ENCODE peak calls at places on chromosomes 5 and 9, in nine cellular contexts. W is SK-N-SH, O is stomach, H is GM12878, C is GM23338, B is breast epithelium, I is sigmoid colon, K is prostate gland, Y is transverse colon. Z is an unnamed sample.

GRCh38 chr5:178196986-178197385 is 7.3 kb upstream of the HNRNPAB start:
- DNase-seq in W (peak; percentile 65), H (no peak), C (peak; percentile 65), Y (peak; percentile 27), B (no peak), I (peak; percentile 32), O (no peak), K (no peak), Z (no peak)

GRCh38 chr9:27033815-27034403 is 28.4 kb upstream of the LRRC19 start:
- DNase-seq in B (no peak), O (peak; percentile 59), H (peak; percentile 13), K (peak; percentile 39), Y (peak; percentile 66), I (peak; percentile 67), W (peak; percentile 51), C (peak; percentile 70), Z (peak; percentile 19)

GRCh38 chr5:69035665-69036064 is 58.1 kb upstream of the SLC30A5 start:
- DNase-seq in Y (no peak), O (no peak), K (no peak), H (no peak), C (no peak), B (no peak), W (peak; percentile 79), I (no peak), Z (no peak)

GRCh38 chr5:122292357-122292756 is 19.7 kb upstream of the SNCAIP start:
- DNase-seq in O (no peak), H (no peak), C (no peak), B (no peak), W (no peak), I (no peak), K (no peak), Y (no peak), Z (no peak)

GRCh38 chr9:80028501-80028900 is 456.7 kb downstream of the TLE4 start:
- DNase-seq in I (peak; percentile 74), K (no peak), O (no peak), H (no peak), W (peak; percentile 3), Y (no peak), C (no peak), B (no peak), Z (no peak)

GRCh38 chr9:23824241-23825142 is 1.5 kb downstream of the ELAVL2 start:
- DNase-seq in W (peak; percentile 52), O (no peak), K (no peak), Y (peak; percentile 20), B (no peak), C (peak; percentile 87), I (no peak), H (no peak), Z (no peak)

GRCh38 chr9:75372499-75373268 is 284.4 kb downstream of the OSTF1 start:
- DNase-seq in K (no peak), H (no peak), I (no peak), B (no peak), C (no peak), W (no peak), Y (no peak), O (no peak), Z (no peak)

GRCh38 chr9:121122450-121123032 is 47.8 kb downstream of the CNTRL start:
- DNase-seq in Y (no peak), W (no peak), H (peak; percentile 40), C (no peak), K (no peak), I (no peak), O (no peak), B (no peak), Z (no peak)

GRCh38 chr9:137610944-137611343 is 5.5 kb downstream of the ARRDC1 start:
- DNase-seq in W (no peak), I (no peak), B (no peak), O (no peak), K (no peak), Y (no peak), C (no peak), H (no peak), Z (no peak)

GRCh38 chr5:18465833-18466681 is 831.8 kb downstream of the TAF11L14 start:
- DNase-seq in B (peak; percentile 22), C (peak; percentile 93), I (no peak), H (peak; percentile 17), K (peak; percentile 26), W (peak; percentile 51), O (peak; percentile 49), Y (peak; percentile 52), Z (no peak)

DNA sequence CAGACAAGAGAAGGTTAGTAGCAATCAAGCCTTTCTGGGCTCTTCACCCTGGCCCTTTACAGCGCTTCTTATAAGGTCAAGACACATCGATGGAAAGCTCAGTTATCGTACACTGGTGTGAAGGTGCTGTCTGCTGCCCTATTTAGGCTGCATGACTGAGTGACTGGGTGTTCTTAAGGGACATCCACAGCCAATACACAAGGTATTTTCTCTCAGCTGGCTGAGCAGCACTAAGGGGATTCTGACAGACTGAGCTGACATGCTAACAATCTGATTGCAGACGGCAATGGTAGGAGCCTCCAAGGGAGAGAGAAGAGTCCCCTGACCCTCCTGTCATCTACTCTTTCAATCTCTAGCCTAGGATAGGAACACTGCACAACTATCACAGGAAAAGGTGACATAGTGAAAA is 577.9 kb downstream of the ISL1 start:
- DNase-seq in O (no peak), W (peak; percentile 5), H (no peak), Y (no peak), K (no peak), I (no peak), B (no peak), C (peak; percentile 12), Z (no peak)
- TF ChIP-seq POLR2AphosphoS5 in O (no peak), W (no peak), H (no peak), Y (no peak), K (no peak), I (no peak), B (no peak), C (no peak), Z (no peak)

GRCh38 chr5:36689225-36689624 is 82.8 kb downstream of the SLC1A3 start:
- DNase-seq in B (no peak), O (no peak), K (no peak), W (no peak), C (no peak), H (no peak), I (no peak), Y (no peak), Z (no peak)
- TF ChIP-seq POLR2AphosphoS5 in B (no peak), O (no peak), K (no peak), W (no peak), C (no peak), H (no peak), I (no peak), Y (no peak), Z (no peak)

GRCh38 chr5:91381134-91381773 is 1.9 kb downstream of the ARRDC3 start:
- DNase-seq in W (no peak), B (no peak), O (no peak), K (no peak), Y (no peak), H (no peak), I (no peak), C (no peak), Z (no peak)
- TF ChIP-seq POLR2AphosphoS5 in W (peak; percentile 96), B (no peak), O (no peak), K (no peak), Y (no peak), H (peak; percentile 85), I (peak; percentile 30), C (peak; percentile 59), Z (peak; percentile 57)

GRCh38 chr5:3598236-3598635 is 2.6 kb downstream of the IRX1 start:
- DNase-seq in O (no peak), C (no peak), K (no peak), W (no peak), H (no peak), B (no peak), Y (no peak), I (no peak), Z (no peak)
- TF ChIP-seq POLR2AphosphoS5 in O (no peak), C (no peak), K (no peak), W (no peak), H (no peak), B (no peak), Y (no peak), I (no peak), Z (no peak)